ENCODE peak calls at places on chromosomes 5 and 9, in ten cellular contexts. N is heart left ventricle; H is CD4-positive, alpha-beta T cell; V is left lung; T is spleen; I is stomach; C is AG04450; S is esophagus squamous epithelium; W is K562; G is CD8-positive, alpha-beta T cell. E is an unnamed sample.

GRCh38 chr9:128027166-128027539 is 40.0 kb downstream of the NAIF1 start:
- DNase-seq in N (no peak), H (peak), V (no peak), T (no peak), I (no peak), C (no peak), S (no peak), W (no peak), G (peak), E (no peak)

GRCh38 chr9:107612136-107612535 is 122.6 kb upstream of the KLF4 start:
- DNase-seq in N (peak), H (no peak), V (peak), T (peak), I (peak), C (no peak), S (peak), W (no peak), G (no peak), E (peak)

GRCh38 chr5:91468643-91469422 is 85.7 kb upstream of the ARRDC3 start:
- DNase-seq in N (no peak), H (no peak), V (no peak), T (no peak), I (no peak), C (no peak), S (no peak), W (no peak), G (no peak), E (no peak)

GRCh38 chr5:159441441-159441840 is 111.2 kb upstream of the IL12B start:
- DNase-seq in N (peak), H (no peak), V (no peak), T (no peak), I (no peak), C (no peak), S (no peak), W (peak), G (no peak), E (no peak)

GRCh38 chr9:83962165-83962564 is 17.9 kb downstream of the HNRNPK start:
- DNase-seq in N (no peak), H (no peak), V (no peak), T (no peak), I (no peak), C (no peak), S (no peak), W (no peak), G (no peak), E (no peak)

GRCh38 chr5:17157294-17157693 is 60.1 kb upstream of the BASP1 start:
- DNase-seq in N (no peak), H (no peak), V (no peak), T (no peak), I (no peak), C (no peak), S (no peak), W (no peak), G (no peak), E (no peak)

GRCh38 chr5:140925806-140926205 is 293 bp upstream of the PCDHAC1 start:
- DNase-seq in N (no peak), H (no peak), V (no peak), T (no peak), I (no peak), C (no peak), S (no peak), W (no peak), G (no peak), E (no peak)

GRCh38 chr5:118326496-118327045 is 661.8 kb downstream of the DTWD2 start:
- DNase-seq in N (no peak), H (no peak), V (no peak), T (no peak), I (no peak), C (no peak), S (no peak), W (no peak), G (no peak), E (no peak)

GRCh38 chr5:134527156-134527960 is 1.9 kb downstream of the JADE2 start:
- DNase-seq in N (peak), H (peak), V (peak), T (peak), I (peak), C (peak), S (peak), W (peak), G (peak), E (peak)

GRCh38 chr9:137672907-137673791 is 54.3 kb downstream of the EHMT1 start:
- DNase-seq in N (no peak), H (peak), V (no peak), T (peak), I (peak), C (peak), S (no peak), W (peak), G (no peak), E (peak)

GRCh38 chr9:106945727-106946690 is 83.0 kb downstream of the ZNF462 start:
- DNase-seq in N (no peak), H (no peak), V (no peak), T (no peak), I (no peak), C (peak), S (no peak), W (no peak), G (no peak), E (no peak)

GRCh38 chr9:36798350-36799065 is 225.8 kb downstream of the MELK start:
- DNase-seq in N (no peak), H (no peak), V (no peak), T (no peak), I (no peak), C (no peak), S (no peak), W (peak), G (no peak), E (no peak)

GRCh38 chr5:15020731-15021130 is 149.2 kb upstream of the ANKH start:
- DNase-seq in N (no peak), H (no peak), V (no peak), T (no peak), I (no peak), C (no peak), S (no peak), W (no peak), G (no peak), E (no peak)

GRCh38 chr9:124390812-124391658 is 24.2 kb downstream of the PSMB7 start:
- DNase-seq in N (no peak), H (no peak), V (no peak), T (no peak), I (no peak), C (no peak), S (no peak), W (peak), G (no peak), E (no peak)

GRCh38 chr5:66814146-66814991 is 218.2 kb downstream of the MAST4 start:
- DNase-seq in N (no peak), H (peak), V (no peak), T (no peak), I (no peak), C (no peak), S (no peak), W (peak), G (no peak), E (peak)

GRCh38 chr9:26243722-26244121 is 565.5 kb upstream of the TUSC1 start:
- DNase-seq in N (no peak), H (no peak), V (no peak), T (no peak), I (no peak), C (peak), S (no peak), W (no peak), G (no peak), E (no peak)

GRCh38 chr5:99061711-99062110 is 132.9 kb upstream of the CHD1 start:
- DNase-seq in N (no peak), H (no peak), V (no peak), T (no peak), I (no peak), C (peak), S (no peak), W (no peak), G (no peak), E (no peak)

GRCh38 chr5:175288048-175288621 is 155.8 kb downstream of the DRD1 start:
- DNase-seq in N (no peak), H (no peak), V (no peak), T (no peak), I (no peak), C (no peak), S (no peak), W (no peak), G (no peak), E (no peak)

GRCh38 chr9:135905380-135906282 is 1.7 kb downstream of the CAMSAP1 start:
- DNase-seq in N (no peak), H (peak), V (peak), T (peak), I (peak), C (no peak), S (no peak), W (peak), G (no peak), E (no peak)

GRCh38 chr9:87035868-87036267 is 88.6 kb upstream of the GAS1 start:
- DNase-seq in N (no peak), H (no peak), V (no peak), T (no peak), I (no peak), C (no peak), S (no peak), W (no peak), G (no peak), E (no peak)

GRCh38 chr5:2499917-2500316 is 251.6 kb downstream of the IRX2 start:
- DNase-seq in N (no peak), H (no peak), V (no peak), T (no peak), I (no peak), C (no peak), S (no peak), W (no peak), G (no peak), E (no peak)

GRCh38 chr5:179223961-179224360 is 121.3 kb downstream of the ADAMTS2 start:
- DNase-seq in N (no peak), H (no peak), V (peak), T (peak), I (no peak), C (no peak), S (no peak), W (no peak), G (no peak), E (peak)

GRCh38 chr9:112031400-112031799 is 134.8 kb downstream of the UGCG start:
- DNase-seq in N (no peak), H (no peak), V (no peak), T (no peak), I (no peak), C (no peak), S (no peak), W (no peak), G (no peak), E (no peak)

GRCh38 chr9:116365056-116365471 is 211.5 kb downstream of the PAPPA start:
- DNase-seq in N (peak), H (no peak), V (no peak), T (no peak), I (peak), C (peak), S (no peak), W (no peak), G (no peak), E (no peak)

GRCh38 chr9:70421020-70421271 is 6.5 kb upstream of the KLF9 start:
- DNase-seq in N (no peak), H (no peak), V (peak), T (no peak), I (no peak), C (no peak), S (no peak), W (no peak), G (no peak), E (no peak)

GRCh38 chr5:151155149-151155776 is 2.3 kb downstream of the ANXA6 start:
- DNase-seq in N (no peak), H (peak), V (no peak), T (peak), I (no peak), C (no peak), S (no peak), W (no peak), G (peak), E (peak)

GRCh38 chr9:134455951-134456739 is 129.9 kb downstream of the RXRA start:
- DNase-seq in N (peak), H (peak), V (peak), T (peak), I (peak), C (peak), S (peak), W (peak), G (peak), E (peak)

GRCh38 chr5:82881571-82882200 is 195.5 kb downstream of the TMEM167A start:
- DNase-seq in N (no peak), H (no peak), V (no peak), T (no peak), I (no peak), C (no peak), S (no peak), W (no peak), G (no peak), E (no peak)

GRCh38 chr9:131747352-131747751 is 7.5 kb upstream of the RAPGEF1 start:
- DNase-seq in N (no peak), H (no peak), V (no peak), T (no peak), I (no peak), C (no peak), S (no peak), W (peak), G (no peak), E (peak)

GRCh38 chr5:150108711-150109605 is 22.6 kb upstream of the CSF1R start:
- DNase-seq in N (no peak), H (no peak), V (no peak), T (no peak), I (peak), C (no peak), S (no peak), W (no peak), G (peak), E (no peak)

DNA sequence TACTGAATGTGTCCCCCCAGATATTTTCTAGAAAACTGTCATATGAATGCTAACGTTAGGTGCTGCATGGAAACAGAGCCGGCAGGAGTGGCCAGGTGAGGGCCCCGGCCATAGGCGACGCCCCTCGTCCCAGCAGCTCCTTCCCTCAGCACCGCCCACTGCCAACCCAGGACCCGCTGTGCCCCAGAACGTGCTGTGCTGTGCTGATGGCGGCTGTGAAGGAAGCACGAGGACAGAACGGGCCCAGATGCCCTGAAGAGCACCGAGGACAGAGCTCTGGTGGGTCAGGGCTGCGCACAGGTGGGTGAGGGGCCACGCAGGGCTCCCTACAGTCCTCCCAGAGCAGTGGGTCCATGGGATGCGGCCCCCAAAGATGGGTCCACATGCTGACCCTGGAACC is 30.3 kb downstream of the LPCAT1 start:
- DNase-seq in N (no peak), H (no peak), V (no peak), T (no peak), I (no peak), C (no peak), S (no peak), W (no peak), G (no peak), E (no peak)
- H3K27ac ChIP-seq in N (no peak), H (no peak), V (no peak), T (peak), I (no peak), C (no peak), S (no peak), W (no peak), G (no peak), E (peak)

GRCh38 chr9:21994996-21995651 is 533 bp downstream of the CDKN2B-AS1 start:
- DNase-seq in N (peak), H (peak), V (peak), T (peak), I (peak), C (no peak), S (peak), W (no peak), G (peak), E (peak)

GRCh38 chr9:21994526-21994995 is at the start of gene CDKN2B-AS1:
- DNase-seq in N (peak), H (no peak), V (peak), T (peak), I (peak), C (no peak), S (no peak), W (no peak), G (peak), E (peak)

GRCh38 chr9:21996438-21996837 is 1.8 kb downstream of the CDKN2B-AS1 start:
- DNase-seq in N (no peak), H (no peak), V (no peak), T (no peak), I (no peak), C (no peak), S (no peak), W (no peak), G (no peak), E (no peak)

GRCh38 chr9:21996858-21997257 is 2.3 kb downstream of the CDKN2B-AS1 start:
- DNase-seq in N (no peak), H (no peak), V (no peak), T (no peak), I (no peak), C (no peak), S (no peak), W (no peak), G (no peak), E (no peak)

GRCh38 chr9:21995652-21996275 is 1.2 kb downstream of the CDKN2B-AS1 start:
- DNase-seq in N (peak), H (no peak), V (peak), T (peak), I (peak), C (no peak), S (peak), W (no peak), G (peak), E (peak)
- TF ChIP-seq CTCF in N (peak), H (no peak), V (no peak), T (peak), I (no peak), C (peak), S (peak), W (no peak), G (no peak), E (no peak)

GRCh38 chr9:77714077-77714549 is 66.0 kb upstream of the GNA14 start:
- DNase-seq in N (no peak), H (no peak), V (no peak), T (no peak), I (no peak), C (no peak), S (no peak), W (no peak), G (no peak), E (no peak)
- H3K27ac ChIP-seq in N (no peak), H (no peak), V (no peak), T (no peak), I (peak), C (peak), S (no peak), W (no peak), G (no peak), E (no peak)

GRCh38 chr9:92850898-92851297 is 26.9 kb downstream of the ZNF484 start:
- DNase-seq in N (no peak), H (no peak), V (no peak), T (no peak), I (no peak), C (no peak), S (no peak), W (no peak), G (no peak), E (no peak)
- TF ChIP-seq CTCF in N (no peak), H (peak), V (no peak), T (no peak), I (no peak), C (no peak), S (no peak), W (no peak), G (no peak), E (no peak)

DNA sequence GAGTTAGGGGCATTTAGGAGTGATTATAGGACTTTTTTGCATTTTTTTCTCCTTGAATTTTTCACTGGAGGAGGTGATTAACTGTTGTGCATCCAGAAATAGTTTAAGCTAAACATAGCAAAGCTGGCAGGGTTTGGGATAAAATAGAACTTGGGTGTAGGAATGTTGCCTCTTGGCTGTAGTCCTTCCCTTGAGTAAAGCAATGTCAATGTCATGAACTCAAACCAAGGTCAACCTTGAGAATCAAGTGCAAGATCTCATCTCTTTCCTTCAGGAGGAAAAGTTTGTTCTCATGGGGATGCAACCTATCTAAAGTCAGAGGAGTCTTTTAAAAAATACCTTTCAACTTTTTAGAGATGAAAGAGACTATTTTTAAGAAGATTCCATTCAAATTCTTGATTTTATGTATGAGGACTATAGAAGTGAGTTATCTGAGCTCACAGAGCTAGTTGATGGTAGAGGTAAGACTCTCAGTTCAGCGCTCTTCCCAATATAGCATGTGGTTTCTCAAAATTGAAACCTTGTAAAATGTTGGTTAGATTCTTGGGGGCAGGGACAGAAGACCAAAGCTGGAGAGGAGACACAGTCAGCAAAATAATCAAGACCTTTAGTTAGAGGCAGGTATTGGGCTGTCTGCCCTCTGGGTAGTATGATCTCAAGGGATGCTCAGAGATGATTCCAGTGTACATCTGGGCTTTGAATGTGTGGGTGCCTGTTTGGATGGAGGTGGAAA is 246.2 kb downstream of the SH3GL2 start:
- DNase-seq in N (no peak), H (no peak), V (no peak), T (no peak), I (no peak), C (no peak), S (no peak), W (no peak), G (no peak), E (no peak)
- H3K27ac ChIP-seq in N (no peak), H (no peak), V (no peak), T (no peak), I (no peak), C (no peak), S (no peak), W (no peak), G (no peak), E (no peak)

GRCh38 chr9:31541626-31542025 is 842.8 kb upstream of the ACO1 start:
- DNase-seq in N (no peak), H (no peak), V (no peak), T (no peak), I (no peak), C (no peak), S (no peak), W (no peak), G (no peak), E (no peak)

DNA sequence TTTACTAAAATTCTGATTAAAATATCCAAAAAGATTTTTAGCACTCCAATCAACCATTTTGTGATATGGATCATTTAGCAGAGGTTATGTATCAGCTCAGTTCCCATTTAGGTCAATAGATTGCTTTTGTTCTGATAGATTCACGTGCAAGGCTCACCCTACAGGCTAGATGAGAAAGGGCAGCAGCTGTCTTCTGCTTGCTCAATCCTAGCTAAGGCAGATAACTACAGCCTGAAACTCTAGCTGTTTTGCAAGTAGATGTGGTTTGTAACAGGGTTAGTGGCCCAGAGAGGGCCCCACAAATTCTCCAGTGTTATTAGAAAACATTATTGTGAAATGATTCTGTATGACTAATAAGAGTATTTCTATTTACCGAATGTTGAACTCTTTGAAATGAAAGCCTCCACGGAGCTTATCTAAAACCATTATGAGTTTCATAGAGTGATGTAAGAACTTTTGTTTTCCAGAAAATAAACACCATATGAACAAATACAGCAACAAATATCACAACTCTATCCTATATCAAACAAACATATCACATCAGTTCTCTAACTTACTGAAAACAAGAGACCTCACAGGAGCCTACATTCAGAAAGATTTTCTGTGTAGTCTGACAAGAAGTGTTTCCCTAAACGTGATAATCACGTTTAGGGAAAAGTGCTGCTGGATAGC is 841.9 kb upstream of the ACO1 start:
- DNase-seq in N (no peak), H (peak), V (no peak), T (no peak), I (no peak), C (no peak), S (no peak), W (no peak), G (no peak), E (peak)
- TF ChIP-seq CTCF in N (no peak), H (peak), V (peak), T (peak), I (peak), C (peak), S (no peak), W (no peak), G (no peak), E (no peak)

GRCh38 chr9:73137914-73138313 is 13.8 kb upstream of the ANXA1 start:
- DNase-seq in N (no peak), H (no peak), V (no peak), T (no peak), I (no peak), C (no peak), S (no peak), W (no peak), G (no peak), E (no peak)
- H3K27ac ChIP-seq in N (peak), H (no peak), V (no peak), T (no peak), I (no peak), C (no peak), S (peak), W (no peak), G (no peak), E (no peak)